ENCODE peak calls at places on chromosomes 5 and 9, in six cellular contexts. O is fibroblast of lung; T is uterus; Z is psoas muscle; G is naive thymus-derived CD4-positive, alpha-beta T cell; B is iPS DF 6.9. Y is an unnamed sample.

GRCh38 chr5:30849801-30850370 is 343.6 kb upstream of the CDH6 start:
- DNase-seq in B (no peak), O (peak; percentile 95), G (no peak), T (no peak), Z (no peak), Y (no peak)

GRCh38 chr5:71830626-71831539 is 111.8 kb downstream of the CARTPT start:
- DNase-seq in O (peak; percentile 86), B (no peak), G (no peak), T (peak; percentile 66), Z (peak; percentile 61), Y (peak; percentile 66)

GRCh38 chr5:84445049-84445685 is 60.5 kb upstream of the EDIL3 start:
- DNase-seq in G (no peak), Z (no peak), T (no peak), B (no peak), O (peak; percentile 55), Y (no peak)

GRCh38 chr9:108212179-108212578 is 643.6 kb downstream of the ACTL7B start:
- DNase-seq in G (no peak), B (peak; percentile 4), O (no peak), Z (no peak), T (no peak), Y (no peak)

GRCh38 chr9:5750569-5750968 is 82.3 kb downstream of the ERMP1 start:
- DNase-seq in O (no peak), G (no peak), Z (no peak), B (no peak), T (no peak), Y (no peak)

GRCh38 chr9:97969014-97969413 is 14.1 kb upstream of the ANP32B start:
- DNase-seq in O (no peak), T (no peak), G (no peak), B (no peak), Z (no peak), Y (no peak)

GRCh38 chr5:42621662-42622061 is 135.0 kb upstream of the CCDC152 start:
- DNase-seq in Z (no peak), B (no peak), T (no peak), G (no peak), O (peak; percentile 55), Y (no peak)

GRCh38 chr5:102875672-102876071 is 120.6 kb downstream of the PAM start:
- DNase-seq in B (no peak), G (no peak), Z (no peak), T (no peak), O (no peak), Y (no peak)

GRCh38 chr5:112149727-112150126 is 269.4 kb downstream of the EPB41L4A start:
- DNase-seq in B (no peak), G (no peak), T (no peak), Z (no peak), O (no peak), Y (no peak)

GRCh38 chr5:6056280-6056679 is 322.1 kb downstream of the MED10 start:
- DNase-seq in B (no peak), Z (no peak), O (no peak), G (no peak), T (no peak), Y (no peak)

GRCh38 chr9:100099722-100100042 is 639 bp downstream of the INVS start:
- DNase-seq in O (no peak), B (no peak), G (no peak), T (no peak), Z (peak; percentile 47), Y (no peak)

GRCh38 chr9:135474915-135475314 is 4.7 kb upstream of the PPP1R26 start:
- DNase-seq in G (no peak), T (no peak), Z (no peak), O (peak; percentile 25), B (no peak), Y (no peak)

GRCh38 chr9:17082343-17082742 is 52.5 kb upstream of the CNTLN start:
- DNase-seq in Z (no peak), G (no peak), B (peak; percentile 13), O (peak; percentile 61), T (peak; percentile 32), Y (no peak)

GRCh38 chr5:15717002-15717401 is 217.0 kb downstream of the FBXL7 start:
- DNase-seq in B (no peak), G (no peak), O (peak; percentile 68), Z (no peak), T (no peak), Y (no peak)

GRCh38 chr5:124199902-124200301 is 546.5 kb downstream of the ZNF608 start:
- DNase-seq in T (no peak), G (no peak), O (no peak), B (no peak), Z (no peak), Y (no peak)

GRCh38 chr5:68419637-68420452 is 204.3 kb downstream of the PIK3R1 start:
- DNase-seq in Z (no peak), T (peak; percentile 36), G (no peak), O (no peak), B (no peak), Y (no peak)

GRCh38 chr9:95131023-95131943 is 186.2 kb downstream of the FANCC start:
- DNase-seq in T (peak; percentile 83), G (peak; percentile 16), B (peak; percentile 61), Z (peak; percentile 51), O (peak; percentile 42), Y (peak; percentile 78)

GRCh38 chr5:172459396-172460165 is 5.3 kb upstream of the SH3PXD2B start:
- DNase-seq in Z (no peak), T (no peak), G (no peak), O (no peak), B (no peak), Y (no peak)

GRCh38 chr9:120351106-120351505 is 228.9 kb downstream of the CDK5RAP2 start:
- DNase-seq in T (no peak), Z (no peak), G (no peak), B (no peak), O (no peak), Y (no peak)

GRCh38 chr5:76582252-76583162 is 40.7 kb downstream of the F2RL2 start:
- DNase-seq in T (no peak), Z (no peak), B (no peak), G (no peak), O (peak; percentile 84), Y (no peak)

GRCh38 chr9:223167-223566 is 8.5 kb downstream of the DOCK8 start:
- DNase-seq in B (no peak), G (no peak), Z (no peak), T (no peak), O (no peak), Y (no peak)

GRCh38 chr9:121743441-121744001 is 92.1 kb downstream of the DAB2IP start:
- DNase-seq in B (no peak), Z (peak; percentile 87), T (peak; percentile 86), O (peak; percentile 84), G (no peak), Y (peak; percentile 89)

GRCh38 chr9:76045217-76045616 is 154.7 kb downstream of the PCSK5 start:
- DNase-seq in B (peak; percentile 31), T (no peak), G (no peak), O (peak; percentile 4), Z (no peak), Y (no peak)

GRCh38 chr9:86589273-86589672 is 235.1 kb upstream of the TUT7 start:
- DNase-seq in O (no peak), G (no peak), B (peak; percentile 11), T (no peak), Z (no peak), Y (no peak)

GRCh38 chr9:95634581-95634980 is 117.8 kb upstream of the PTCH1 start:
- DNase-seq in G (no peak), B (no peak), Z (no peak), O (no peak), T (no peak), Y (no peak)

GRCh38 chr5:149638546-149639241 is 57.4 kb downstream of the ARHGEF37 start:
- DNase-seq in Z (no peak), T (no peak), B (no peak), G (no peak), O (no peak), Y (no peak)

GRCh38 chr9:124060844-124061605 is 49.5 kb downstream of the LHX2 start:
- DNase-seq in T (no peak), Z (no peak), B (no peak), G (no peak), O (no peak), Y (no peak)

GRCh38 chr5:65970481-65971367 is 44.3 kb downstream of the ERBIN start:
- DNase-seq in Z (no peak), O (no peak), B (no peak), T (no peak), G (no peak), Y (no peak)

GRCh38 chr5:65967288-65968066 is 41.1 kb downstream of the ERBIN start:
- DNase-seq in T (no peak), B (no peak), G (no peak), O (no peak), Z (no peak), Y (no peak)

GRCh38 chr5:65969539-65970393 is 43.4 kb downstream of the ERBIN start:
- DNase-seq in G (no peak), Z (no peak), B (no peak), T (no peak), O (no peak), Y (no peak)

DNA sequence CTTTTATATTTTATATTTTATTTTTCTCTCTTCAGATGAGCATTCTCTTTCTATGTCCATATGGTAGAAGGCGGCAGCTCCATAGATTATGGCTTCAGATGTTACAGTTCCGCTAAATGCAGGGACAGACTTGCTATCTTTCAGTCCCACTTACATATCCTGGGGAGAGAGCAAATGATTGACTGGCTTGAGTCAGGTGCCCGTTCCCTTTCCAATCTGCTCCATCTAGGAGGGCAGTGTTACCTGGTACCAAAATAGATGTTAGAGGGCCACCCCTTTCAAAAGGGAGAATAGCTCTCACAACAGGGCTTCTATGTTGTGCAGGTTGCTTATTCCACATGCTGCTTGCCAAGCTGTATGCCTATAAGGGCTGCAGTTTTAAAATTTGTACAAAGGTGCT is 45.3 kb downstream of the ERBIN start:
- DNase-seq in Z (no peak), O (no peak), G (no peak), B (no peak), T (no peak), Y (no peak)
- H3K9me3 ChIP-seq in Z (no peaks in the 10 kb centered on the region), O (no peaks in the 10 kb centered on the region), G (no peaks in the 10 kb centered on the region), B (no peaks in the 10 kb centered on the region), T (no peaks in the 10 kb centered on the region), Y (peaks cover 4% of the 10 kb centered on the region)

GRCh38 chr5:17361331-17361730 is 136.7 kb upstream of the TAF11L2 start:
- DNase-seq in G (no peak), O (no peak), T (no peak), Z (no peak), B (no peak), Y (no peak)
- H3K27ac ChIP-seq in G (no peak overlapping the region), O (no peak overlapping the region), T (no peak overlapping the region), Z (no peak overlapping the region), B (no peak overlapping the region), Y (no peak overlapping the region)

DNA sequence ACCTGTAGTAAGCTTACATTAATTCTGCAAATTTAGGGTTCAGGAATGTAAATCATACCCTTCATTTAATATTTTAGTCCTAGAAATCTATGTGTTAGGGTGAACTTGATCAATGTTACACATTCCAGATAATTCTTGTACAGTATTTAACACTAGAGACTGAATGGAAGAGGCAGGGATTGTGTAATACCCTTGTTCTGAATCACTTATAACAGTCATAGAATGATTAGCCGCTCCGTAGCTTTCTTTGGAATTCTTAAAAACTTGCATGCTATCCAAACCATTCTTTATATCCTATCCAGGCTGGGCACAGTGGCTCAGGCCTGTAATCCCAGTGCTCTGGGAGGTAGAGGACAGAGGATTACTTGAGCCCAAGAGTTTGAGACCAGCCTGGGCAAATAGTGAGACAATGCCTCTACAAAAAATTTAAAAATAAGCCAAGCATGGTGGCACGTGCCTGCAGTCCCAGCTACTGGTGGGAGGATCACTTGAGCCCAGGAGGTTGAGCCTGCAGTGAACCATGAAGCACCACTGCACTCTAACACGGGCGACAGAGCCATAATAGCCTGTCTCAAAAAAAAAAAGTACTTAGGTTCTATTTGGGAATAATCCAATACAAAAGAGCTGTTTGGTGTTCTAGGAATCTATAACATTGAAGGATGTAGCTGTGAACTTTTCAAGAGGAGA is 8.3 kb downstream of the ZNF483 start:
- DNase-seq in O (peak; percentile 46), T (no peak), Z (no peak), G (no peak), B (no peak), Y (no peak)
- H3K9me3 ChIP-seq in O (no peaks in the 10 kb centered on the region), T (no peaks in the 10 kb centered on the region), Z (peaks cover 19% of the 10 kb centered on the region), G (no peaks in the 10 kb centered on the region), B (no peaks in the 10 kb centered on the region), Y (peaks cover 6% of the 10 kb centered on the region)

GRCh38 chr5:143037071-143037470 is 266.9 kb downstream of the ARHGAP26 start:
- DNase-seq in Z (no peak), T (no peak), B (peak; percentile 81), G (no peak), O (peak; percentile 40), Y (no peak)
- H3K27ac ChIP-seq in Z (no peak overlapping the region), T (no peak overlapping the region), B (no peak overlapping the region), G (no peak overlapping the region), O (no peak overlapping the region), Y (no peak overlapping the region)

Y was measured in right atrium auricular region.